ENCODE peak calls at places on chromosomes 5 and 9, in eight cellular contexts. One of them, this sample, is unnamed.
A peak's percentile ranks its signal among the peaks of the same experiment; 100 is the strongest.

GRCh38 chr5:120985526-120985925 is 521.4 kb downstream of the PRR16 start:
- DNase-seq in thoracic aorta: no peak
- DNase-seq in aorta: no peak
- DNase-seq in CD8-positive, alpha-beta T cell: no peak
- DNase-seq in A549: no peak
- DNase-seq in heart left ventricle: no peak
- DNase-seq in heart right ventricle: no peak
- DNase-seq in left lung: no peak
- DNase-seq in this sample: no peak

GRCh38 chr5:120454094-120454798 is 9.9 kb upstream of the PRR16 start:
- DNase-seq in heart left ventricle: no peak
- DNase-seq in left lung: no peak
- DNase-seq in heart right ventricle: peak; percentile 11
- DNase-seq in A549: no peak
- DNase-seq in thoracic aorta: no peak
- DNase-seq in aorta: no peak
- DNase-seq in CD8-positive, alpha-beta T cell: no peak
- DNase-seq in this sample: no peak

GRCh38 chr9:110152704-110153374 is 55.1 kb downstream of the C9orf152 start:
- DNase-seq in heart left ventricle: no peak
- DNase-seq in thoracic aorta: no peak
- DNase-seq in A549: peak; percentile 42
- DNase-seq in aorta: no peak
- DNase-seq in CD8-positive, alpha-beta T cell: no peak
- DNase-seq in heart right ventricle: no peak
- DNase-seq in left lung: no peak
- DNase-seq in this sample: peak; percentile 16

GRCh38 chr5:14699159-14699558 is 34.6 kb downstream of the OTULIN start:
- DNase-seq in left lung: no peak
- DNase-seq in A549: no peak
- DNase-seq in heart left ventricle: no peak
- DNase-seq in heart right ventricle: no peak
- DNase-seq in thoracic aorta: no peak
- DNase-seq in CD8-positive, alpha-beta T cell: no peak
- DNase-seq in aorta: no peak
- DNase-seq in this sample: no peak

GRCh38 chr5:168642019-168642418 is 62.9 kb upstream of the PANK3 start:
- DNase-seq in heart right ventricle: no peak
- DNase-seq in A549: no peak
- DNase-seq in heart left ventricle: no peak
- DNase-seq in thoracic aorta: no peak
- DNase-seq in CD8-positive, alpha-beta T cell: no peak
- DNase-seq in left lung: no peak
- DNase-seq in aorta: no peak
- DNase-seq in this sample: no peak

GRCh38 chr9:129575818-129576217 is 45.1 kb downstream of the C9orf50 start:
- DNase-seq in heart left ventricle: no peak
- DNase-seq in thoracic aorta: no peak
- DNase-seq in aorta: no peak
- DNase-seq in A549: peak; percentile 31
- DNase-seq in CD8-positive, alpha-beta T cell: no peak
- DNase-seq in left lung: no peak
- DNase-seq in heart right ventricle: no peak
- DNase-seq in this sample: no peak

GRCh38 chr9:135812961-135813360 is 94.4 kb downstream of the CAMSAP1 start:
- DNase-seq in heart left ventricle: no peak
- DNase-seq in left lung: no peak
- DNase-seq in heart right ventricle: no peak
- DNase-seq in aorta: no peak
- DNase-seq in A549: no peak
- DNase-seq in thoracic aorta: no peak
- DNase-seq in CD8-positive, alpha-beta T cell: no peak
- DNase-seq in this sample: no peak

GRCh38 chr9:126145887-126146253 is 180.8 kb upstream of the MVB12B start:
- DNase-seq in left lung: no peak
- DNase-seq in A549: no peak
- DNase-seq in CD8-positive, alpha-beta T cell: no peak
- DNase-seq in heart right ventricle: no peak
- DNase-seq in thoracic aorta: no peak
- DNase-seq in heart left ventricle: no peak
- DNase-seq in aorta: no peak
- DNase-seq in this sample: no peak

GRCh38 chr9:126461608-126462007 is 135.0 kb downstream of the MVB12B start:
- DNase-seq in left lung: no peak
- DNase-seq in heart left ventricle: no peak
- DNase-seq in A549: no peak
- DNase-seq in CD8-positive, alpha-beta T cell: no peak
- DNase-seq in aorta: no peak
- DNase-seq in heart right ventricle: no peak
- DNase-seq in thoracic aorta: no peak
- DNase-seq in this sample: no peak

GRCh38 chr5:1524799-1525623 is 1.3 kb upstream of the LPCAT1 start:
- DNase-seq in left lung: peak; percentile 42
- DNase-seq in CD8-positive, alpha-beta T cell: peak; percentile 20
- DNase-seq in aorta: peak; percentile 48
- DNase-seq in A549: no peak
- DNase-seq in heart right ventricle: no peak
- DNase-seq in thoracic aorta: peak; percentile 1
- DNase-seq in heart left ventricle: peak; percentile 17
- DNase-seq in this sample: peak; percentile 43

GRCh38 chr5:156328766-156329165 is 1.8 kb downstream of the SGCD start:
- DNase-seq in thoracic aorta: no peak
- DNase-seq in aorta: no peak
- DNase-seq in A549: no peak
- DNase-seq in heart left ventricle: peak; percentile 22
- DNase-seq in heart right ventricle: peak; percentile 27
- DNase-seq in CD8-positive, alpha-beta T cell: no peak
- DNase-seq in left lung: no peak
- DNase-seq in this sample: no peak

GRCh38 chr5:156330141-156330870 is 3.3 kb downstream of the SGCD start:
- DNase-seq in A549: no peak
- DNase-seq in thoracic aorta: no peak
- DNase-seq in heart left ventricle: no peak
- DNase-seq in left lung: no peak
- DNase-seq in aorta: no peak
- DNase-seq in CD8-positive, alpha-beta T cell: no peak
- DNase-seq in heart right ventricle: no peak
- DNase-seq in this sample: no peak

GRCh38 chr5:156331845-156332244 is 4.9 kb downstream of the SGCD start:
- DNase-seq in left lung: no peak
- DNase-seq in heart left ventricle: no peak
- DNase-seq in thoracic aorta: no peak
- DNase-seq in A549: no peak
- DNase-seq in aorta: no peak
- DNase-seq in CD8-positive, alpha-beta T cell: no peak
- DNase-seq in heart right ventricle: no peak
- DNase-seq in this sample: no peak

GRCh38 chr5:156329197-156329611 is 2.2 kb downstream of the SGCD start:
- DNase-seq in heart right ventricle: peak; percentile 61
- DNase-seq in left lung: no peak
- DNase-seq in heart left ventricle: peak; percentile 67
- DNase-seq in aorta: no peak
- DNase-seq in thoracic aorta: no peak
- DNase-seq in A549: no peak
- DNase-seq in CD8-positive, alpha-beta T cell: no peak
- DNase-seq in this sample: no peak

DNA sequence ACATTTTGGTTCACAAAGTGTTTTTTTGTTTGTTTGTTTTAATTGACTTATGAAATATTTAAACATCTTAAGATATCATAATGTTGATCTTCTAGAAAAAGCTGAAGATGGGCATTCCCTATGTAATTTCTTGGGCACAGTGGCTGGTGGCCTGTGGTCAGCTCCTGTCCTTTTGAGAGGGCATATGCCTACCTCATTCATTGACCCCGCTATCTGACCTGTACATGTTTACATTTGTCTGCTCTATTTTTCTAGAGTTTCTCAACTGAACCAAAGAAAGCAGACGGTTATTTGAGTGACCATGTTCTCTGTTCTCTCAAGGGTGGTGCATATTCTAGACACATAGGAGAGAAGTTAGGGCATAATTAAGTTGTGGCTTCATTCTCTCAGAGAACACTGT is 5.3 kb downstream of the SGCD start:
- DNase-seq in CD8-positive, alpha-beta T cell: no peak
- DNase-seq in aorta: no peak
- DNase-seq in left lung: no peak
- DNase-seq in thoracic aorta: no peak
- DNase-seq in heart right ventricle: no peak
- DNase-seq in A549: no peak
- DNase-seq in heart left ventricle: no peak
- DNase-seq in this sample: no peak
- H3K27ac ChIP-seq in CD8-positive, alpha-beta T cell: no peak overlapping the region
- H3K27ac ChIP-seq in aorta: no peak overlapping the region
- H3K27ac ChIP-seq in left lung: no peak overlapping the region
- H3K27ac ChIP-seq in thoracic aorta: no peak overlapping the region
- H3K27ac ChIP-seq in heart right ventricle: no peak overlapping the region
- H3K27ac ChIP-seq in A549: no peak overlapping the region
- H3K27ac ChIP-seq in heart left ventricle: no peak overlapping the region
- H3K27ac ChIP-seq in this sample: no peak overlapping the region

DNA sequence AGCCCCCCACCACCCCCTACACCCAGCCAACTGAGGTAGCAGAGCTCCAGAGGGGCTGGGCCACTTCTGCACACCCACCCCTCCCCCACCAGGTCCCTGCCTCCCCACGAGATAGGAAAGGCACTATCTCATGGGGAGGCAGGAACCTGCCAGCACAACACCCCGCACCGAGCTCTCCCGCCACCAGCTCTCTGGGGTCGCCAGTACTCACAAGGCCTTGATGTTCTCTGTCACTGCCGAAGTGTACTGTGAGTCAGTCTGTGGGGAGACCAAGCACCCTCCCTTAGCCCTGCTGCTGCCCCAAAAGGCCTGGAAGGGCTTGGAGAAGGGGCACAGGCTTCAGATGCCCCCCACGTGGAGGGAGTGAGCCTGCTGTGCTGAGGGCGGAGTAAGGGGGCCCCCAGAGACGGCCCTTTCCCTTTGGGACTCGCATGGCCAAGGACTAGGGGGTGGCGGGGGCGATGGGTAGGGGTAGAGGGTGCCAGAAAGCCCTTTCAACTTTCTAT is 5.9 kb downstream of the MGAT4B start:
- DNase-seq in aorta: no peak
- DNase-seq in heart left ventricle: no peak
- DNase-seq in CD8-positive, alpha-beta T cell: no peak
- DNase-seq in left lung: no peak
- DNase-seq in thoracic aorta: no peak
- DNase-seq in A549: no peak
- DNase-seq in heart right ventricle: no peak
- DNase-seq in this sample: no peak
- H3K4me1 ChIP-seq in aorta: no peaks in the 10 kb centered on the region
- H3K4me1 ChIP-seq in heart left ventricle: no peaks in the 10 kb centered on the region
- H3K4me1 ChIP-seq in CD8-positive, alpha-beta T cell: peaks cover 40% of the 10 kb centered on the region
- H3K4me1 ChIP-seq in left lung: peaks cover 13% of the 10 kb centered on the region
- H3K4me1 ChIP-seq in thoracic aorta: peaks cover 36% of the 10 kb centered on the region
- H3K4me1 ChIP-seq in A549: peaks cover 38% of the 10 kb centered on the region
- H3K4me1 ChIP-seq in heart right ventricle: peaks cover 59% of the 10 kb centered on the region
- H3K4me1 ChIP-seq in this sample: peaks cover 39% of the 10 kb centered on the region

GRCh38 chr9:12681620-12682019 is 11.6 kb upstream of the TYRP1 start:
- DNase-seq in CD8-positive, alpha-beta T cell: no peak
- DNase-seq in aorta: no peak
- DNase-seq in heart left ventricle: no peak
- DNase-seq in thoracic aorta: no peak
- DNase-seq in left lung: no peak
- DNase-seq in heart right ventricle: no peak
- DNase-seq in A549: peak; percentile 12
- DNase-seq in this sample: no peak

GRCh38 chr9:12684923-12685468 is 8.2 kb upstream of the TYRP1 start:
- DNase-seq in CD8-positive, alpha-beta T cell: no peak
- DNase-seq in heart right ventricle: no peak
- DNase-seq in aorta: no peak
- DNase-seq in A549: no peak
- DNase-seq in heart left ventricle: no peak
- DNase-seq in thoracic aorta: no peak
- DNase-seq in left lung: no peak
- DNase-seq in this sample: no peak

GRCh38 chr9:12674961-12675360 is 18.2 kb upstream of the TYRP1 start:
- DNase-seq in left lung: no peak
- DNase-seq in A549: no peak
- DNase-seq in aorta: no peak
- DNase-seq in CD8-positive, alpha-beta T cell: no peak
- DNase-seq in heart right ventricle: no peak
- DNase-seq in heart left ventricle: no peak
- DNase-seq in thoracic aorta: no peak
- DNase-seq in this sample: no peak

GRCh38 chr9:12680757-12681156 is 12.4 kb upstream of the TYRP1 start:
- DNase-seq in heart left ventricle: no peak
- DNase-seq in CD8-positive, alpha-beta T cell: no peak
- DNase-seq in aorta: no peak
- DNase-seq in heart right ventricle: no peak
- DNase-seq in A549: no peak
- DNase-seq in left lung: no peak
- DNase-seq in thoracic aorta: no peak
- DNase-seq in this sample: no peak

DNA sequence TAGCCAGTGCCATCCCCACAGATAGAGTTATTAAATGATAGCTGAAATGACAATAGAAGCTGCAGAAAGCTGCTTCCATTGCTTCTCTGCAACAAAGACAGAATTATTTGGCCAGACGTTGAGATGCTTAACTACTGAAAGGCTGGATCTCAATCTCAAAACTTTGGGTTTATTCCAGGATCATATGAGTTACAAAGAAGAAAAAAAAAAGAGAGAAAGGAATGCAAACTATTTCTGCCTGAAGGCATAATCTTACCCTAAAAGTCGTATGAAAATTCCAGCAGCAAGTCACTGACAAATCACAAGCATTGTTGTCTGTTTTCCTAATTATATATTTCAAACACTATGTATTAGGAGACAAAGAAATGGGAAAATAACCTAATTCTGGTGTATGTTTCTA is 12.8 kb upstream of the TYRP1 start:
- DNase-seq in left lung: no peak
- DNase-seq in heart left ventricle: no peak
- DNase-seq in CD8-positive, alpha-beta T cell: no peak
- DNase-seq in aorta: no peak
- DNase-seq in A549: no peak
- DNase-seq in thoracic aorta: no peak
- DNase-seq in heart right ventricle: no peak
- DNase-seq in this sample: no peak
- H3K27ac ChIP-seq in left lung: no peak overlapping the region
- H3K27ac ChIP-seq in heart left ventricle: no peak overlapping the region
- H3K27ac ChIP-seq in CD8-positive, alpha-beta T cell: no peak overlapping the region
- H3K27ac ChIP-seq in aorta: no peak overlapping the region
- H3K27ac ChIP-seq in A549: no peak overlapping the region
- H3K27ac ChIP-seq in thoracic aorta: no peak overlapping the region
- H3K27ac ChIP-seq in heart right ventricle: no peak overlapping the region
- H3K27ac ChIP-seq in this sample: no peak overlapping the region

DNA sequence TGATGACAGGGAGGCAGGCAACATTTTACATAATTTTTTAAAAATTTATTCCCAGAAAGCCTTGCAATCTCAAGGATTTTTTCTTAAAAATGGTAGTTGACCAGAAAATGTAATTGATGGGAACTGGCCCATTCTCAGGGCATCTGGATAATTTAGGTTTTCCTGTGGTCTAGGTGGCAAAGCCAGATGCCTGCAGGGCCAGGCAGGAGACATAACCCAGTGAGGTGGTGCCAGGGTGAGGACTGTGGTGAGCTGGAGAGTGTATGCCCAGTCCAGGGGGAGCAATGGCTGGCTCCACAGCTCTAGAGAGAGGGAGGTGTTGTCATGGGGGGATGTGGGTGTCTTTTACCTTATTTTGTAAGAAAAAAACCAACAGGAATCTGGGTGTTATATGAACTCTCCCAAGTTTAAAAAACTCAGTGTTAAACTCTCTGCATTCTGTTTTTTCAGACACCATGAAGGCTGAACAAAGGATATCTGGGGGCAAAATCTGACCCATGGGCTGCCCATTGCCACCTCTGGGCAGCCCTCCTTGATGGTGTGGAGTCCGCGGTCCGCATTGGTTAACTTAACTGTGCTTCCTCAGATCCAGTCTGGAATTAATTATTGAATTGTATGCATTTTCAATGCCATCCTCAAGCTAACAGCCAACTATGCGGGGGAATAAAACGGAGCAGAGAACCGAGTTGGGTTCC is 43.9 kb downstream of the BOD1 start:
- DNase-seq in heart right ventricle: no peak
- DNase-seq in heart left ventricle: no peak
- DNase-seq in thoracic aorta: no peak
- DNase-seq in aorta: no peak
- DNase-seq in A549: no peak
- DNase-seq in CD8-positive, alpha-beta T cell: no peak
- DNase-seq in left lung: no peak
- DNase-seq in this sample: no peak
- H3K4me1 ChIP-seq in heart right ventricle: peaks cover 5% of the 10 kb centered on the region
- H3K4me1 ChIP-seq in heart left ventricle: no peaks in the 10 kb centered on the region
- H3K4me1 ChIP-seq in thoracic aorta: peaks cover 6% of the 10 kb centered on the region
- H3K4me1 ChIP-seq in aorta: no peaks in the 10 kb centered on the region
- H3K4me1 ChIP-seq in A549: peaks cover 5% of the 10 kb centered on the region
- H3K4me1 ChIP-seq in CD8-positive, alpha-beta T cell: peaks cover 4% of the 10 kb centered on the region
- H3K4me1 ChIP-seq in left lung: no peaks in the 10 kb centered on the region
- H3K4me1 ChIP-seq in this sample: peaks cover 6% of the 10 kb centered on the region